ENCODE peak calls at places on chromosomes 4 and X, in four cellular contexts. One of them, this sample, is unnamed.

GRCh38 chr4:78776729-78777555 is 792 bp downstream of the BMP2K start:
- DNase-seq in sciatic nerve: no peak
- DNase-seq in anterior cingulate cortex: no peak
- DNase-seq in B cell: peak; percentile 81
- DNase-seq in this sample: peak; percentile 44

GRCh38 chr4:7929530-7929951 is 10.1 kb downstream of the AFAP1 start:
- DNase-seq in sciatic nerve: no peak
- DNase-seq in anterior cingulate cortex: no peak
- DNase-seq in B cell: no peak
- DNase-seq in this sample: no peak

GRCh38 chrX:40164751-40165150 is 67.0 kb upstream of the BCOR start:
- DNase-seq in sciatic nerve: no peak
- DNase-seq in anterior cingulate cortex: no peak
- DNase-seq in B cell: no peak
- DNase-seq in this sample: no peak

GRCh38 chr4:148004228-148004813 is 272.4 kb downstream of the ARHGAP10 start:
- DNase-seq in sciatic nerve: peak; percentile 79
- DNase-seq in anterior cingulate cortex: no peak
- DNase-seq in B cell: no peak
- DNase-seq in this sample: no peak

GRCh38 chr4:26452565-26453531 is 37.4 kb downstream of the CCKAR start:
- DNase-seq in sciatic nerve: no peak
- DNase-seq in anterior cingulate cortex: no peak
- DNase-seq in B cell: no peak
- DNase-seq in this sample: no peak

GRCh38 chr4:48475770-48476169 is 7.4 kb upstream of the SLC10A4 start:
- DNase-seq in sciatic nerve: no peak
- DNase-seq in anterior cingulate cortex: no peak
- DNase-seq in B cell: no peak
- DNase-seq in this sample: no peak

GRCh38 chrX:27571164-27571563 is 19.0 kb upstream of the DCAF8L2 start:
- DNase-seq in sciatic nerve: no peak
- DNase-seq in anterior cingulate cortex: no peak
- DNase-seq in B cell: no peak
- DNase-seq in this sample: no peak

GRCh38 chr4:6896035-6896434 is 13.6 kb upstream of the TBC1D14 start:
- DNase-seq in sciatic nerve: no peak
- DNase-seq in anterior cingulate cortex: no peak
- DNase-seq in B cell: no peak
- DNase-seq in this sample: no peak

GRCh38 chrX:104864296-104864695 is 298.3 kb downstream of the IL1RAPL2 start:
- DNase-seq in sciatic nerve: no peak
- DNase-seq in anterior cingulate cortex: no peak
- DNase-seq in B cell: no peak
- DNase-seq in this sample: no peak

GRCh38 chr4:7000421-7001176 is 42.6 kb upstream of the TADA2B start:
- DNase-seq in sciatic nerve: peak; percentile 32
- DNase-seq in anterior cingulate cortex: no peak
- DNase-seq in B cell: no peak
- DNase-seq in this sample: peak; percentile 62

GRCh38 chr4:95761441-95761840 is 78.5 kb upstream of the PDHA2 start:
- DNase-seq in sciatic nerve: no peak
- DNase-seq in anterior cingulate cortex: no peak
- DNase-seq in B cell: no peak
- DNase-seq in this sample: no peak

GRCh38 chr4:79141530-79141929 is 184.3 kb downstream of the NAA11 start:
- DNase-seq in sciatic nerve: no peak
- DNase-seq in anterior cingulate cortex: no peak
- DNase-seq in B cell: no peak
- DNase-seq in this sample: no peak

GRCh38 chr4:92236907-92237306 is 66.9 kb upstream of the GRID2 start:
- DNase-seq in sciatic nerve: no peak
- DNase-seq in anterior cingulate cortex: no peak
- DNase-seq in B cell: no peak
- DNase-seq in this sample: no peak

GRCh38 chr4:113908829-113909228 is 70.6 kb downstream of the ARSJ start:
- DNase-seq in sciatic nerve: no peak
- DNase-seq in anterior cingulate cortex: no peak
- DNase-seq in B cell: no peak
- DNase-seq in this sample: no peak

GRCh38 chr4:26723216-26723615 is 137.4 kb upstream of the STIM2 start:
- DNase-seq in sciatic nerve: no peak
- DNase-seq in anterior cingulate cortex: no peak
- DNase-seq in B cell: no peak
- DNase-seq in this sample: no peak

GRCh38 chr4:136748777-136749176 is 783.5 kb downstream of the PCDH18 start:
- DNase-seq in sciatic nerve: no peak
- DNase-seq in anterior cingulate cortex: no peak
- DNase-seq in B cell: no peak
- DNase-seq in this sample: no peak

GRCh38 chrX:40153335-40154221 is 55.8 kb upstream of the BCOR start:
- DNase-seq in sciatic nerve: no peak
- DNase-seq in anterior cingulate cortex: peak; percentile 9
- DNase-seq in B cell: peak; percentile 79
- DNase-seq in this sample: peak; percentile 38

GRCh38 chr4:158004101-158004500 is 168.7 kb downstream of the GASK1B start:
- DNase-seq in sciatic nerve: no peak
- DNase-seq in anterior cingulate cortex: no peak
- DNase-seq in B cell: no peak
- DNase-seq in this sample: no peak

GRCh38 chr4:74659576-74660411 is 134.5 kb downstream of the BTC start:
- DNase-seq in sciatic nerve: no peak
- DNase-seq in anterior cingulate cortex: no peak
- DNase-seq in B cell: no peak
- DNase-seq in this sample: no peak

GRCh38 chr4:105471566-105472176 is 2.2 kb downstream of the PPA2 start:
- DNase-seq in sciatic nerve: peak; percentile 75
- DNase-seq in anterior cingulate cortex: peak; percentile 4
- DNase-seq in B cell: peak; percentile 79
- DNase-seq in this sample: peak; percentile 82

This sample was measured in midbrain.